ENCODE peak calls at places on chromosome 20, in four cellular contexts. Y is mesenchymal stem cell, N is GM06990, O is heart left ventricle. I is an unnamed sample.

GRCh38 chr20:12435254-12435653 is 517.6 kb downstream of the BTBD3 start:
- DNase-seq in Y (no peak), O (no peak), N (no peak), I (no peak)

GRCh38 chr20:59159091-59159821 is 4.4 kb upstream of the ZNF831 start:
- DNase-seq in O (no peak), Y (no peak), N (no peak), I (no peak)

GRCh38 chr20:45300961-45301360 is 5.7 kb upstream of the RBPJL start:
- DNase-seq in N (no peak), Y (peak; percentile 50), O (no peak), I (no peak)

GRCh38 chr20:8901237-8902025 is 167.5 kb upstream of the PLCB4 start:
- DNase-seq in O (peak; percentile 76), N (no peak), Y (no peak), I (peak; percentile 86)

GRCh38 chr20:35314460-35315198 is 22.4 kb upstream of the FAM83C start:
- DNase-seq in O (no peak), Y (no peak), N (no peak), I (no peak)

GRCh38 chr20:62984666-62985065 is 22.1 kb downstream of the BHLHE23 start:
- DNase-seq in Y (no peak), N (no peak), O (no peak), I (no peak)

GRCh38 chr20:44211177-44212039 is 837 bp upstream of the OSER1 start:
- DNase-seq in O (no peak), N (no peak), Y (peak; percentile 38), I (peak; percentile 52)

GRCh38 chr20:59121714-59122376 is 41.8 kb upstream of the ZNF831 start:
- DNase-seq in O (no peak), N (no peak), Y (no peak), I (no peak)

GRCh38 chr20:17699931-17700351 is at the start of gene BANF2:
- DNase-seq in O (no peak), Y (no peak), N (no peak), I (no peak)

GRCh38 chr20:9493818-9494217 is 20.6 kb upstream of the LAMP5 start:
- DNase-seq in N (no peak), Y (no peak), O (no peak), I (no peak)

GRCh38 chr20:40652426-40652825 is 36.6 kb downstream of the MAFB start:
- DNase-seq in O (no peak), N (no peak), Y (no peak), I (no peak)

GRCh38 chr20:35305682-35306556 is 13.7 kb upstream of the FAM83C start:
- DNase-seq in N (no peak), Y (peak; percentile 100), O (no peak), I (peak; percentile 86)

GRCh38 chr20:19176483-19176882 is 36.0 kb upstream of the SLC24A3 start:
- DNase-seq in O (no peak), N (no peak), Y (no peak), I (no peak)

GRCh38 chr20:433300-433975 is 25.3 kb downstream of the RBCK1 start:
- DNase-seq in N (peak; percentile 71), Y (no peak), O (no peak), I (no peak)

DNA sequence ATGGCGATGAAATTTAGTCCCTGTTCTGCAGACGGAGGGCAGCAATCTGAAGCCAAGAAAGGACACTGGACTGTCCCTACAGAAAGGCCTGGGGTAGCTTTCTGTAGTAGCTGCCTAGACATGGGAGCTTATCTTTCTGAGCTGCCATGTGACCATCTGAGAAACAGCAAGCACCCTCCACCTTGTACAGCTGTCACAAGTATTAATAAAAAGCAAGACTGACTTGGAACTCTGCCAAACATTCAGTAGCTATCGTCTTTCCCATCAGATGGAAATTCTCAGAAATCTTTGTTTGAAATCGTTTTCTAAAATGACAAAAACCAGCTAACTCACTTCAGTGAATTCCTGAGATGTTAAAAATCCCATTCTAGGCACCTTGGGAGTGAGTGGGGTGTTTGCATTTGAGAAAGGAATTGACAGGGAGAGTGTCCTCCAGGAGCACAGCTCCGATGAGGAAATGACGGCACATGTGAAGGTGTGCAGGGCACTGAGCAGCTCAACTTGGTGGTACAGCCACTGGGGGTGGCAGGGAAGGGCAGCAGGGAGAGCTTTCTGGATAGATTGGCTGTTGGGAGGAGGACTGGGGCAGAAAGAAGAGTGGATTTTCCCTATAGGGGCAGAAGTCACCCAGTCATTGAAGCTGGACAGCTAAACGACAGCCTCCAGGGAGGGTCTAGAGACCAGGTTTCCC is 24.5 kb downstream of the ACSS1 start:
- DNase-seq in O (peak; percentile 19), Y (no peak), N (no peak), I (no peak)
- H3K36me3 ChIP-seq in O (no peaks in the 10 kb centered on the region), Y (no peaks in the 10 kb centered on the region), N (peaks cover 4% of the 10 kb centered on the region), I (no peaks in the 10 kb centered on the region)

GRCh38 chr20:48959902-48960550 is 38.5 kb downstream of the ARFGEF2 start:
- DNase-seq in O (no peak), Y (no peak), N (no peak), I (no peak)

GRCh38 chr20:48957521-48957920 is 36.0 kb downstream of the ARFGEF2 start:
- DNase-seq in Y (peak; percentile 26), O (no peak), N (no peak), I (no peak)

GRCh38 chr20:48958743-48959142 is 37.2 kb downstream of the ARFGEF2 start:
- DNase-seq in O (no peak), N (no peak), Y (no peak), I (no peak)

GRCh38 chr20:48956052-48956451 is 34.5 kb downstream of the ARFGEF2 start:
- DNase-seq in O (no peak), N (no peak), Y (no peak), I (no peak)

DNA sequence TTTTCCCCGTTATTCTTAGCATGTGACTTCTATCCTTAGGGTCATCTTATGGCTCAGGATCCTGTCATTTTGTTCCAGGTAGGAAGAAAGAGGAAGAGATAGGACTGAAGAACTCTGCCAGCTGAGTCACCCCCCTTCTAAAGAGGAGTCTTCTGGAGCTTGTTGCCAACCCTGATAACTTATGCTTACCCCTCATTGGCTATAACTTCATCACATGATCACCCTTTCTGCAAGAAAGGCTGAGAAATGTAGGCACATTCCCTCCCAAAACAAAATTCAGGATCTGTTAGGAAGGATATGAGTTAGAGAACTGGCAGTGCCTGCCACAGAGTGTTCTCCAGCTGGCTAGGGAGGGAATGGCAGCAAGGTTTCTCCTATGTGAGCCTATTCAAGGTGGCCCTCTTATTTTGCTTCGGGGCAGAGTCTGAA is 35.6 kb downstream of the ARFGEF2 start:
- DNase-seq in O (no peak), N (no peak), Y (no peak), I (no peak)
- H3K36me3 ChIP-seq in O (peaks cover 17% of the 10 kb centered on the region), N (peaks cover 23% of the 10 kb centered on the region), Y (peaks cover 75% of the 10 kb centered on the region), I (peaks cover 14% of the 10 kb centered on the region)

DNA sequence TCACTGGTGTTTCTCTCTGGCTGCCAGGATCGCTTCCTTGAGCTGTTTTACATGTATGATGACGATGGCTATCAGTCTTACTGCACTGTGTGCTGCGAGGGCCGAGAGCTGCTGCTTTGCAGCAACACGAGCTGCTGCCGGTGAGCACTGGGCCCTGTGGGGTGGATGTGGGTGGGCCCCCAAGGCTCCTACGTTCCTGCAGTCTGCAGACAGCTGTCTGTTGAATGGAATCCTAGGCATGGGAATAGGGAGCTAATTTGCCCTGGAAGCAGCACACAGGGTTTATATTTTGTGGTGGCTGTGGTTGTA is 22.6 kb upstream of the MAPRE1 start:
- DNase-seq in Y (peak; percentile 52), O (no peak), N (no peak), I (no peak)
- H3K36me3 ChIP-seq in Y (peaks cover 87% of the 10 kb centered on the region), O (no peaks in the 10 kb centered on the region), N (no peaks in the 10 kb centered on the region), I (no peaks in the 10 kb centered on the region)

DNA sequence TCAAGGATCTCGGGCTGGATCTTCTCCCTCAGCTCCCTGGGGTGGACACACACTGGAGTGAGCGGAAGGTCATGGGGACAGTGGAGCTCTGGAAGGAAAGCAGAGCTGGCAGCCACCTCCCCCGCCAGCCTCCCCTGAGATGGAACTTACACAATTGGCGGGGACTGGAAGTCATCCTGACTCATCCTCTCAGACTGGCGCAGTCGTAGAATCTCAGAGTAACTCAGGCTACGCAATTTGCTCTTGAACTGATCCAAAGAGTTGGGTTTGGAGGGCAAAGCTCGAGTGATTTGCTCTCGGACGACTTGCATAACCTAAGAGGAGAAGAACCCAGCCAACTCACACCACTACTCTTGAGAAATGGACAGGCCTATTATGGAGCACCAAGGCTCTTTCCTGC is 34.8 kb downstream of the ELMO2 start:
- DNase-seq in Y (peak; percentile 52), N (no peak), O (no peak), I (no peak)
- H3K36me3 ChIP-seq in Y (peaks cover 98% of the 10 kb centered on the region), N (peaks cover 49% of the 10 kb centered on the region), O (peaks cover 51% of the 10 kb centered on the region), I (peaks cover 24% of the 10 kb centered on the region)

GRCh38 chr20:5580940-5581708 is 169.1 kb upstream of the SHLD1 start:
- DNase-seq in Y (no peak), N (no peak), O (no peak), I (no peak)
- H3K36me3 ChIP-seq in Y (peaks cover 60% of the 10 kb centered on the region), N (peaks cover 7% of the 10 kb centered on the region), O (peaks cover 10% of the 10 kb centered on the region), I (no peaks in the 10 kb centered on the region)

DNA sequence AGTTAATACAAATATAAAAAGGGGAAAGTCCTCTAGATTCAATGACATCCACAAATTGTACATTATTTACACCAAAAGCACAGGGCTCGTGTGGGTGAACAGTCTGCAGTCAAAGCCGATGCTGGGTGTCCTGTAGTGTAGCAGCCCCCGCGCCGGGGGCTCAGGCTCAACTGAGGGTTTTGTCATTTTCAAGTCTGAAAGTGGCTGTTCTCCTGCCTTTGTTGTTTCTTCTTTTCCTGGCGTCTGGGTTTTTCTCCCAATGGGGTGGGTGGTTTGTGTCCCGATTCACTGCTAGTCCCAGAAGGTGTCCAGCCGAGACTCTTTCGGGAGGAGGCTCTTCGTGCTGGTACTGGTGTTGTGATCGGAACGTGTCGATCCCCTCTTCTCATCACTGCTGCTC is 146.0 kb downstream of the ZMYND8 start:
- DNase-seq in N (no peak), Y (no peak), O (no peak), I (no peak)
- H3K36me3 ChIP-seq in N (peaks cover 31% of the 10 kb centered on the region), Y (peaks cover 71% of the 10 kb centered on the region), O (peaks cover 17% of the 10 kb centered on the region), I (peaks cover 10% of the 10 kb centered on the region)

GRCh38 chr20:32158943-32159660 is 48.4 kb downstream of the PLAGL2 start:
- DNase-seq in Y (no peak), O (no peak), N (no peak), I (peak; percentile 51)
- H3K36me3 ChIP-seq in Y (peaks cover 63% of the 10 kb centered on the region), O (peaks cover 9% of the 10 kb centered on the region), N (peaks cover 38% of the 10 kb centered on the region), I (peaks cover 3% of the 10 kb centered on the region)

GRCh38 chr20:38054647-38055046 is 21.1 kb downstream of the RPRD1B start:
- DNase-seq in Y (no peak), O (no peak), N (no peak), I (no peak)
- H3K36me3 ChIP-seq in Y (peaks cover 58% of the 10 kb centered on the region), O (peaks cover 19% of the 10 kb centered on the region), N (peaks cover 13% of the 10 kb centered on the region), I (no peaks in the 10 kb centered on the region)